ENCODE peak calls at places on chromosomes 2 and 18, in seven cellular contexts. Z is neural progenitor cell, C is PC-3, M is hepatocyte, K is GM23338, R is MM.1S, G is HCT116. X is an unnamed sample.

GRCh38 chr18:22493940-22494339 is 76.2 kb upstream of the CTAGE1 start:
- DNase-seq in M (no peak), R (no peak), G (no peak), C (no peak), Z (no peak), K (no peak), X (peak; percentile 68)

GRCh38 chr2:144834954-144835633 is 315.2 kb upstream of the ZEB2 start:
- DNase-seq in R (no peak), M (peak; percentile 37), G (no peak), Z (no peak), C (peak; percentile 10), K (no peak), X (peak; percentile 79)

GRCh38 chr2:163621445-163622004 is 114.3 kb downstream of the FIGN start:
- DNase-seq in Z (peak; percentile 14), K (peak; percentile 67), M (no peak), R (no peak), G (no peak), C (no peak), X (no peak)

GRCh38 chr2:109670556-109671411 is 56.6 kb downstream of the SOWAHC start:
- DNase-seq in C (no peak), R (no peak), M (no peak), K (no peak), G (no peak), Z (no peak), X (no peak)

GRCh38 chr2:73877071-73877802 is 15.6 kb upstream of the ACTG2 start:
- DNase-seq in Z (no peak), C (no peak), M (no peak), K (no peak), G (no peak), R (no peak), X (no peak)

GRCh38 chr18:23994361-23994902 is 20.1 kb upstream of the TTC39C start:
- DNase-seq in Z (peak; percentile 21), R (no peak), G (peak; percentile 18), M (peak; percentile 73), K (peak; percentile 41), C (peak; percentile 97), X (peak; percentile 87)

GRCh38 chr2:173400760-173401159 is 46.1 kb downstream of the CDCA7 start:
- DNase-seq in R (no peak), G (peak; percentile 43), K (peak; percentile 67), M (no peak), C (peak; percentile 18), Z (peak; percentile 34), X (peak; percentile 28)

GRCh38 chr18:26650310-26651285 is 102.2 kb upstream of the KCTD1 start:
- DNase-seq in R (no peak), Z (no peak), G (no peak), K (no peak), M (no peak), C (no peak), X (no peak)

GRCh38 chr2:118003396-118003824 is 10.5 kb downstream of the CCDC93 start:
- DNase-seq in G (peak; percentile 65), M (peak; percentile 90), C (peak; percentile 85), Z (peak; percentile 79), K (peak; percentile 87), R (peak; percentile 82), X (peak; percentile 83)

GRCh38 chr18:50819027-50819726 is 639 bp downstream of the MRO start:
- DNase-seq in C (peak; percentile 13), M (peak; percentile 74), G (no peak), R (no peak), K (peak; percentile 90), Z (peak; percentile 66), X (peak; percentile 28)

GRCh38 chr2:48714240-48714639 is 41.3 kb downstream of the LHCGR start:
- DNase-seq in M (no peak), K (no peak), C (no peak), Z (no peak), R (no peak), G (no peak), X (peak; percentile 64)

GRCh38 chr2:72933646-72934151 is 16.4 kb downstream of the EMX1 start:
- DNase-seq in C (no peak), R (no peak), G (no peak), M (no peak), Z (no peak), K (no peak), X (no peak)

GRCh38 chr2:10569460-10569859 is 120.3 kb downstream of the NOL10 start:
- DNase-seq in K (no peak), R (no peak), M (no peak), C (no peak), G (no peak), Z (no peak), X (no peak)

GRCh38 chr2:174353004-174353403 is 18.2 kb downstream of the SP9 start:
- DNase-seq in M (no peak), G (no peak), R (no peak), C (no peak), K (no peak), Z (no peak), X (no peak)

DNA sequence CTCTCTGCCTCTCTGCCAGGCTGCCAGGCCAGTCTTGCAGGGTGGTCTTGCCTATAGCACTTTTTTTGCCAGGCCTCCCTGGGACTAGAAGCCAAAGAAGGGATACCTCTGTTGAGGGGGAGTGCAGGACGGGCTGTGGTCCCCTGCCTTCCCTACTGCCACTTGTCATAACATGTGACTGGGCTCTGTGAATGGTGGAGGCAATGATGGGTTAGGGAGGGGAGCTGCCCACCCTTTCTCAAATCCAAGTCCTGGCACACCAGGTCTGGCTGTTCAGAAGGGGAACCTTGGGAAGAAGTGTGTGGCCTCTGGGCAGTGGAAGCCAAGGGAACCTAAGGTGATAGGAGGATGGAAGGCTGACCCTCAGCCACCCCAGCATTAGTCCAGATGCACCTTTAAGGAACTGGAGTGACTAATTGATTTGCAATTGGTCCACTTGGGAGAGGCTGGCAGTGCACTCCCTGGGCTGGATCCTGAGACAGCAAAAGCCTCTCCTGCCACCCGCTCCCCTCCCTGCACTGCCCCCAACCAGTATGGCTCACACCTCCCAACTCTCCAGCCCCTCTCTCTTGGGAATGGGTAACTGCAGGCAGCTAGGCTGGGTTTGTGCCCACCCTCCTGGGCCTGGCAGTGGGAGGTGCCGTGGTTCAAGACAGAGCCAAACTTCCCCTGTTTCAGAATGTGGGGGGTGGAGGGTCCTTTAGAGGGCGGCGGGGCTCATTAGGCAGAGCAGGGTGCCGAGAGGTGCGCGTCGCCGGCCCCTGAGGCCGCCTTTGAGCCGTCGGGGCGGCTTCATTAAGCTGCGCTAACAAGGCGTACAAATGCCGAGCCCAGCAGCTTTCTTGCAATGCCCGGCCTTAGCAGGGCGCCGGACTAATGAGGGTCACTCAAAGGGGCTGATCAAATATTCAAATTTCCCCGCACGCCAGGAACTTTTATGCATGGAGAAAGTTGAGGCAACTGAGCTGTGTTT is 4.5 kb upstream of the SIX3 start:
- DNase-seq in K (peak; percentile 81), G (no peak), Z (peak; percentile 93), C (no peak), M (no peak), R (no peak), X (no peak)
- TF ChIP-seq EZH2 in K (peak; percentile 86), G (no peak), Z (no peak), C (no peak), M (peak; percentile 90), R (no peak), X (peak; percentile 8)

GRCh38 chr2:237209885-237210284 is 124.2 kb downstream of the COPS8 start:
- DNase-seq in R (no peak), Z (no peak), M (no peak), K (no peak), C (no peak), G (no peak), X (peak; percentile 46)

GRCh38 chr2:237210297-237210696 is 124.6 kb downstream of the COPS8 start:
- DNase-seq in G (no peak), M (no peak), R (no peak), Z (no peak), K (no peak), C (no peak), X (no peak)

GRCh38 chr2:237209046-237209375 is 123.3 kb downstream of the COPS8 start:
- DNase-seq in G (no peak), K (no peak), M (no peak), Z (no peak), C (no peak), R (no peak), X (no peak)

GRCh38 chr2:237207641-237208040 is 122.0 kb downstream of the COPS8 start:
- DNase-seq in M (no peak), Z (no peak), C (peak; percentile 38), K (no peak), G (no peak), R (no peak), X (peak; percentile 88)

GRCh38 chr2:237208373-237209045 is 122.8 kb downstream of the COPS8 start:
- DNase-seq in Z (no peak), M (peak; percentile 38), C (no peak), G (no peak), R (no peak), K (no peak), X (peak; percentile 94)
- H2AFZ ChIP-seq in Z (no peak overlapping the region), M (no peak overlapping the region), C (no peak overlapping the region), G (no peak overlapping the region), R (no peak overlapping the region), K (peak overlapping the region; percentile 81), X (no peak overlapping the region)

GRCh38 chr2:219089330-219089729 is 28.6 kb upstream of the IHH start:
- DNase-seq in M (no peak), G (no peak), R (no peak), Z (no peak), C (no peak), K (no peak), X (no peak)

GRCh38 chr2:219086215-219086614 is 25.5 kb upstream of the IHH start:
- DNase-seq in K (no peak), M (no peak), R (no peak), G (no peak), C (no peak), Z (no peak), X (no peak)

GRCh38 chr2:219087371-219087770 is 26.6 kb upstream of the IHH start:
- DNase-seq in R (no peak), Z (peak; percentile 15), M (no peak), G (no peak), C (no peak), K (no peak), X (no peak)

GRCh38 chr2:219090436-219090835 is 29.7 kb upstream of the IHH start:
- DNase-seq in G (no peak), K (no peak), M (no peak), Z (no peak), R (no peak), C (no peak), X (no peak)

GRCh38 chr2:219087848-219088247 is 27.1 kb upstream of the IHH start:
- DNase-seq in Z (no peak), K (no peak), C (peak; percentile 5), G (no peak), M (no peak), R (no peak), X (peak; percentile 6)
- TF ChIP-seq EZH2phosphoT487 in Z (no peak), K (no peak), C (no peak), G (no peak), M (no peak), R (no peak), X (no peak)

DNA sequence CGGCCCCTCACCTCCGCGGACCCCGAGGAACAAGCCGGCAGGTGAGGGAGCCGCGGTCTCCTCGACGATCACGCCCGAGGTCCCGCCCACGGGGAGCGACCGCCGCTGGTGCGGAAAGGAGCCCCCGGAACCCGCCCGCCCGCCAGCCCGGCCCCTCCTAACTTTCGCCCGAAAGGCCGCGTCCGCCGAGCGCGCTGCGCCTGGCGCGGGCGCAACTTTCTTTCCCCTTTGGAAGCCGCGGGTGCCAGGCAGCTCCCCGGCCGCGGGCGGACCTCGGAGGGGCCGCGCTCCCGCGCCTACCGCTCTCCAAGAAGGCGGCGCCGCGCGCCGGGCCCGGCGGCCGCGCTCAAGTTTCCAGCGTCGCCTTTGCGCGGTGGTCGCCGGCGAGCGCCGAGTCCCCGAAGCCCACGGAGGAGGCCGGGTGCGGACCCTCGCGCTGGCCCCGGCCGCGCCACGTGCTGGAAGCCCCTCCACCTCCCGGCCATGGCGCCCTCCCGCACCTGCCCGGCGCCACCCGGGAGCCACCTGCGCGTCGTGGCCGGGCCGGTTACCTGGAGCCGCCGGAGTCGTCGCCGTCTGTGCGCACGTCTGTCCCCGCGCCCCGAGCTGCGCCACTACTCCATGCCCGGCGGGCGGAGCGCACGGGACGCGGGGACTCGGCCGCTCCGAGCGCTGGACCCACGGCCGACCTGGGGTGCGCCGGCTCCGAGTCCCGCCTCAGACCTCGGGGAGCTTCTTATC is at the start of gene ALKAL2:
- DNase-seq in R (no peak), Z (peak; percentile 66), G (no peak), K (peak; percentile 56), M (peak; percentile 43), C (no peak), X (peak; percentile 46)
- TF ChIP-seq EZH2 in R (no peak), Z (peak; percentile 79), G (no peak), K (no peak), M (no peak), C (no peak), X (no peak)